ENCODE peak calls at places on chromosomes 2 and 18, in five cellular contexts. O is T-helper 17 cell, N is esophagus squamous epithelium, Y is activated B cell treated with CpG ODN at 0.5 μM for 24 hours, A is endothelial cell. X is an unnamed sample.

GRCh38 chr2:143615617-143616016 is 486.4 kb downstream of the ARHGAP15 start:
- DNase-seq in N (no peak), O (no peak), Y (no peak), A (no peak), X (no peak)

GRCh38 chr18:9859232-9859631 is 26.5 kb upstream of the TXNDC2 start:
- DNase-seq in O (no peak), N (no peak), Y (no peak), A (no peak), X (no peak)

GRCh38 chr2:138775725-138776124 is 4.5 kb downstream of the NXPH2 start:
- DNase-seq in N (no peak), A (no peak), Y (no peak), O (no peak), X (no peak)

GRCh38 chr2:375270-375946 is 87.5 kb upstream of the ALKAL2 start:
- DNase-seq in N (no peak), O (no peak), Y (no peak), A (no peak), X (no peak)

GRCh38 chr2:164706522-164706921 is 85.2 kb upstream of the GRB14 start:
- DNase-seq in O (no peak), A (no peak), Y (no peak), N (no peak), X (no peak)

GRCh38 chr2:216683846-216684245 is 11.5 kb downstream of the IGFBP5 start:
- DNase-seq in Y (no peak), N (peak; percentile 18), O (no peak), A (no peak), X (peak; percentile 78)

GRCh38 chr2:102055346-102055975 is 63.7 kb downstream of the IL1R2 start:
- DNase-seq in O (no peak), A (no peak), N (no peak), Y (no peak), X (no peak)

GRCh38 chr2:239047420-239047819 is 199.5 kb downstream of the TWIST2 start:
- DNase-seq in A (no peak), O (no peak), N (no peak), Y (no peak), X (no peak)

GRCh38 chr18:39661856-39662366 is 2096.3 kb upstream of the CELF4 start:
- DNase-seq in Y (no peak), O (no peak), N (no peak), A (no peak), X (no peak)

GRCh38 chr18:4096501-4096900 is 358.6 kb downstream of the DLGAP1 start:
- DNase-seq in Y (no peak), A (no peak), O (no peak), N (no peak), X (no peak)

GRCh38 chr2:29261003-29261402 is 145.8 kb downstream of the CLIP4 start:
- DNase-seq in Y (no peak), A (no peak), O (no peak), N (no peak), X (no peak)

GRCh38 chr2:147603434-147604225 is 241.2 kb upstream of the ACVR2A start:
- DNase-seq in Y (no peak), O (no peak), N (no peak), A (no peak), X (no peak)

GRCh38 chr18:9117980-9118841 is 15.7 kb downstream of the NDUFV2 start:
- DNase-seq in O (no peak), N (no peak), Y (no peak), A (no peak), X (no peak)

GRCh38 chr2:119119076-119119710 is 39.4 kb downstream of the C1QL2 start:
- DNase-seq in A (no peak), N (no peak), Y (no peak), O (no peak), X (no peak)

GRCh38 chr2:230714122-230714453 is 1.4 kb downstream of the CAB39 start:
- DNase-seq in O (no peak), A (peak; percentile 10), N (no peak), Y (no peak), X (peak; percentile 40)

GRCh38 chr2:201130524-201131186 is 14.7 kb downstream of the CFLAR start:
- DNase-seq in N (no peak), Y (no peak), O (no peak), A (peak; percentile 22), X (no peak)

GRCh38 chr2:242041816-242042215 is 172.3 kb downstream of the RTP5 start:
- DNase-seq in Y (no peak), O (no peak), A (no peak), N (no peak), X (no peak)

GRCh38 chr2:223952280-223952968 is 4.8 kb upstream of the MRPL44 start:
- DNase-seq in N (no peak), Y (no peak), O (no peak), A (no peak), X (no peak)

GRCh38 chr2:236629961-236630872 is 60.6 kb downstream of the ACKR3 start:
- DNase-seq in N (no peak), Y (no peak), A (no peak), O (no peak), X (no peak)

GRCh38 chr2:231710751-231711676 is 2.7 kb downstream of the PTMA start:
- DNase-seq in N (no peak), O (no peak), Y (peak; percentile 36), A (peak; percentile 62), X (no peak)

GRCh38 chr18:9418047-9418690 is 57.1 kb upstream of the RALBP1 start:
- DNase-seq in O (no peak), A (no peak), N (no peak), Y (no peak), X (no peak)

GRCh38 chr2:166385313-166385712 is 9.6 kb upstream of the SCN9A start:
- DNase-seq in O (no peak), A (no peak), Y (no peak), N (no peak), X (no peak)

GRCh38 chr2:234029150-234029733 is 21.3 kb upstream of the SPP2 start:
- DNase-seq in N (no peak), A (no peak), Y (no peak), O (no peak), X (no peak)

GRCh38 chr2:167715932-167716331 is 531.5 kb downstream of the STK39 start:
- DNase-seq in Y (no peak), O (no peak), A (no peak), N (no peak), X (no peak)

GRCh38 chr2:128447538-128447885 is 128.8 kb upstream of the HS6ST1 start:
- DNase-seq in O (no peak), A (peak; percentile 1), Y (no peak), N (no peak), X (no peak)

GRCh38 chr18:67731853-67732252 is 215.3 kb upstream of the DSEL start:
- DNase-seq in Y (no peak), A (no peak), N (no peak), O (no peak), X (no peak)

GRCh38 chr2:43010428-43011141 is 215.8 kb downstream of the ZFP36L2 start:
- DNase-seq in O (no peak), N (no peak), A (no peak), Y (no peak), X (no peak)

GRCh38 chr18:56569391-56569790 is 69.0 kb downstream of the TXNL1 start:
- DNase-seq in N (no peak), Y (no peak), O (no peak), A (no peak), X (peak; percentile 33)

GRCh38 chr18:22813648-22814328 is 119.3 kb upstream of the RBBP8 start:
- DNase-seq in O (no peak), A (no peak), N (no peak), Y (no peak), X (no peak)

GRCh38 chr2:205197468-205198129 is 484.7 kb upstream of the NRP2 start:
- DNase-seq in Y (no peak), O (no peak), N (no peak), A (no peak), X (no peak)

GRCh38 chr2:96950391-96951124 is 35.8 kb downstream of the FAM178B start:
- DNase-seq in A (no peak), Y (no peak), N (no peak), O (no peak), X (no peak)

GRCh38 chr2:61011649-61012048 is 5.9 kb upstream of the PEX13 start:
- DNase-seq in A (no peak), N (no peak), O (no peak), Y (no peak), X (no peak)

GRCh38 chr2:156437272-156437671 is 1.1 kb downstream of the GPD2 start:
- DNase-seq in N (no peak), O (no peak), A (no peak), Y (no peak), X (peak; percentile 72)

GRCh38 chr2:54208364-54209240 is 47.4 kb downstream of the TSPYL6 start:
- DNase-seq in Y (no peak), A (no peak), O (no peak), N (no peak), X (peak; percentile 9)

GRCh38 chr2:237876951-237877491 is 17.6 kb downstream of the RAMP1 start:
- DNase-seq in N (no peak), O (no peak), A (no peak), Y (peak; percentile 12), X (no peak)

GRCh38 chr18:76359909-76360308 is 135.1 kb downstream of the ZNF516 start:
- DNase-seq in O (no peak), A (no peak), N (no peak), Y (no peak), X (no peak)

GRCh38 chr2:132678498-132678897 is 8.5 kb upstream of the LYPD1 start:
- DNase-seq in O (no peak), Y (no peak), A (no peak), N (no peak), X (no peak)

GRCh38 chr18:68699043-68699442 is 15.9 kb downstream of the TMX3 start:
- DNase-seq in O (no peak), N (no peak), A (no peak), Y (no peak), X (no peak)

GRCh38 chr18:22848618-22849017 is 84.5 kb upstream of the RBBP8 start:
- DNase-seq in N (no peak), A (no peak), Y (no peak), O (no peak), X (no peak)